ENCODE peak calls at places on chromosomes 2 and 18, in four cellular contexts. Q, N, K and W are unnamed samples.

GRCh38 chr2:227793148-227793722 is 20.4 kb upstream of the CCL20 start:
- DNase-seq in N (no peak), Q (no peak), K (no peak), W (no peak)

GRCh38 chr2:74530239-74531161 is 767 bp downstream of the HTRA2 start:
- DNase-seq in N (peak), K (peak), Q (peak), W (no peak)

GRCh38 chr2:23627236-23627990 is 242.4 kb downstream of the KLHL29 start:
- DNase-seq in N (no peak), K (no peak), Q (no peak), W (no peak)

GRCh38 chr2:28624798-28625701 is 126.6 kb upstream of the PPP1CB start:
- DNase-seq in K (peak), Q (no peak), N (no peak), W (peak)

GRCh38 chr18:57915848-57916596 is 112.9 kb upstream of the ATP8B1 start:
- DNase-seq in K (no peak), Q (no peak), N (peak), W (no peak)

GRCh38 chr2:182611009-182611408 is 105.0 kb upstream of the DNAJC10 start:
- DNase-seq in N (no peak), K (no peak), Q (peak), W (peak)

GRCh38 chr2:119283873-119284331 is 60.3 kb downstream of the STEAP3 start:
- DNase-seq in N (no peak), K (no peak), Q (no peak), W (no peak)

GRCh38 chr2:144261966-144262365 is 258.0 kb downstream of the ZEB2 start:
- DNase-seq in N (no peak), Q (no peak), K (no peak), W (no peak)

GRCh38 chr2:36287363-36288275 is 68.0 kb upstream of the CRIM1 start:
- DNase-seq in N (no peak), K (no peak), Q (no peak), W (no peak)

GRCh38 chr2:62998949-62999348 is 51.7 kb upstream of the OTX1 start:
- DNase-seq in K (no peak), N (no peak), Q (no peak), W (no peak)
- TF ChIP-seq ATF2 in K (no peak), N (no peak), Q (no peak), W (no peak)

DNA sequence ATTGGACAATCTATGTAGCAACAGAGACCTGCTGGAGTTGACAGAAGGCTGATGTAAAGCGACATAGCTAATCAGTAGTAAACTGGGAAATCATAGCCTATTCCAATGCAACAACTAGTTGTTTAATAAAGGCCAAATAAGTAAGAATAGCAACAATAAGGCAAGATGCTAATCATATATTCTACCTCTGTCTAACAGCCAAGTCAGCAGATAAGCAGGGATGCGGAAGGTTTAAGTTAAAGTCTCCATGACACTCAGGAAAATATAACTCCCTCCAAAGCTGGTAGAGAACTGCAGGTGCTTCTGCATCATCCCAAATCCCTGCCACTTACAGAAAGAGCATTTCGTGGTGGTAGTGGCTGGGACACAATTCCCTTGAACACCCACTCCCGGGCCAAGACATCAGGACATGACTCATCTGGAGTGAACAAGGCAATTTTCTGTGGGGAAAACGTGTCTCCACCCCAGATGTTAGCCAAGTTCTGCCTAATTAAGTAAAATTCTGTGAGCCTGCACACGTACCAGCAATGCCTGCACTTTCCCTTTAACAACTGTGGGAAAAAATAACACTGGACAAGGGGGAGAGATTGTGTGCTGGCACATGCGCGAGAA is 413.6 kb upstream of the ID2 start:
- DNase-seq in K (no peak), N (no peak), Q (no peak), W (no peak)
- TF ChIP-seq CTCF in K (no peak), N (no peak), Q (no peak), W (no peak)

GRCh38 chr18:66473882-66474281 is 130.0 kb downstream of the CDH19 start:
- DNase-seq in K (no peak), N (no peak), Q (no peak), W (no peak)
- TF ChIP-seq MAX in K (no peak), N (no peak), Q (no peak), W (no peak)

GRCh38 chr2:122384768-122385333 is 629.4 kb downstream of the TSN start:
- DNase-seq in K (no peak), N (no peak), Q (no peak), W (no peak)
- TF ChIP-seq ATF2 in K (no peak), N (no peak), Q (no peak), W (no peak)

DNA sequence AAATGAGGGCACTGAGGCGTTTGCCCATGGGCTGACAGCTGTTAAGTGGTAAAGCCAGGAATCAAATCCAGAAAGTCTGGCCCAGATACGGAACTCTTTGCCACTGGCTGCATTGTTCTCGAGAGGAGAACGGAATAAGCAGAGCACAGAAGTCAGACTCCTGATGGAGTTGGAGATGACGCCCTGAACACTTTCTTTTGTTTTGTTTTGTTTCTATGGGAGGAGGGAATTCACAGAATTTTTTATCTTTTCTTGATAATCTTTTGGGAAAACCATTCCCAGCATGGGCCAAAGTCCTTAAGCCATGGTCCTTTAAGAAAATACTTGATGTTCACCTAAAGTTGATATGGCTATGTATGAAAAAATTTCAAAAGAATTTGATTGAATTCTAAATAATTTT is 322.2 kb downstream of the RDH14 start:
- DNase-seq in Q (no peak), K (no peak), N (no peak), W (no peak)
- TF ChIP-seq CTCF in Q (no peak), K (no peak), N (no peak), W (no peak)

GRCh38 chr2:225841314-225841713 is 441.8 kb downstream of the NYAP2 start:
- DNase-seq in Q (no peak), N (no peak), K (no peak), W (no peak)

GRCh38 chr2:225842939-225843338 is 443.4 kb downstream of the NYAP2 start:
- DNase-seq in K (no peak), N (no peak), Q (no peak), W (no peak)
- TF ChIP-seq MAX in K (no peak), N (no peak), Q (no peak), W (no peak)

GRCh38 chr2:168348076-168348475 is 100.7 kb upstream of the STK39 start:
- DNase-seq in N (peak), Q (peak), K (no peak), W (no peak)
- TF ChIP-seq ATF2 in N (no peak), Q (no peak), K (no peak), W (no peak)